ENCODE peak calls at places on chromosomes 16 and 17, in nine cellular contexts. One of them, this sample, is unnamed.

GRCh38 chr16:30041841-30042240 is 10.8 kb upstream of the TLCD3B start:
- DNase-seq in uterus: no peak
- DNase-seq in ovary: no peak
- DNase-seq in Caco-2: no peak
- DNase-seq in body of pancreas: no peak
- DNase-seq in stomach: no peak
- DNase-seq in spleen: no peak
- DNase-seq in lung: no peak
- DNase-seq in hepatocyte: no peak
- DNase-seq in this sample: peak; percentile 39

GRCh38 chr17:65220732-65221131 is 83.6 kb downstream of the RGS9 start:
- DNase-seq in ovary: no peak
- DNase-seq in uterus: no peak
- DNase-seq in stomach: no peak
- DNase-seq in hepatocyte: no peak
- DNase-seq in spleen: no peak
- DNase-seq in body of pancreas: no peak
- DNase-seq in lung: no peak
- DNase-seq in Caco-2: peak; percentile 69
- DNase-seq in this sample: peak; percentile 20

GRCh38 chr16:48816393-48816792 is 206.4 kb upstream of the N4BP1 start:
- DNase-seq in Caco-2: no peak
- DNase-seq in ovary: no peak
- DNase-seq in uterus: no peak
- DNase-seq in hepatocyte: no peak
- DNase-seq in lung: no peak
- DNase-seq in stomach: no peak
- DNase-seq in spleen: no peak
- DNase-seq in body of pancreas: no peak
- DNase-seq in this sample: no peak

GRCh38 chr16:20747030-20747816 is 5.6 kb upstream of the THUMPD1 start:
- DNase-seq in lung: no peak
- DNase-seq in body of pancreas: no peak
- DNase-seq in spleen: no peak
- DNase-seq in stomach: no peak
- DNase-seq in ovary: no peak
- DNase-seq in Caco-2: no peak
- DNase-seq in uterus: no peak
- DNase-seq in hepatocyte: no peak
- DNase-seq in this sample: no peak

GRCh38 chr17:9185688-9186289 is 164.5 kb downstream of the NTN1 start:
- DNase-seq in lung: no peak
- DNase-seq in Caco-2: no peak
- DNase-seq in uterus: no peak
- DNase-seq in stomach: no peak
- DNase-seq in ovary: no peak
- DNase-seq in body of pancreas: no peak
- DNase-seq in spleen: no peak
- DNase-seq in hepatocyte: no peak
- DNase-seq in this sample: no peak

GRCh38 chr16:30095166-30096078 is 591 bp downstream of the YPEL3 start:
- DNase-seq in hepatocyte: no peak
- DNase-seq in spleen: peak; percentile 87
- DNase-seq in ovary: peak; percentile 37
- DNase-seq in uterus: no peak
- DNase-seq in Caco-2: no peak
- DNase-seq in lung: no peak
- DNase-seq in stomach: no peak
- DNase-seq in body of pancreas: peak; percentile 41
- DNase-seq in this sample: no peak

GRCh38 chr16:58299757-58300349 is 5.0 kb upstream of the PRSS54 start:
- DNase-seq in Caco-2: no peak
- DNase-seq in ovary: no peak
- DNase-seq in hepatocyte: peak; percentile 24
- DNase-seq in stomach: peak; percentile 32
- DNase-seq in uterus: no peak
- DNase-seq in spleen: no peak
- DNase-seq in lung: no peak
- DNase-seq in body of pancreas: peak; percentile 16
- DNase-seq in this sample: peak; percentile 10

GRCh38 chr16:75096730-75097129 is 19.9 kb downstream of the LDHD start:
- DNase-seq in uterus: no peak
- DNase-seq in spleen: no peak
- DNase-seq in ovary: no peak
- DNase-seq in stomach: peak; percentile 80
- DNase-seq in lung: peak; percentile 67
- DNase-seq in Caco-2: peak; percentile 85
- DNase-seq in hepatocyte: no peak
- DNase-seq in body of pancreas: peak; percentile 82
- DNase-seq in this sample: peak; percentile 75

GRCh38 chr17:78735832-78736525 is 46.1 kb downstream of the CYTH1 start:
- DNase-seq in stomach: no peak
- DNase-seq in uterus: no peak
- DNase-seq in lung: no peak
- DNase-seq in hepatocyte: peak; percentile 82
- DNase-seq in spleen: no peak
- DNase-seq in body of pancreas: peak; percentile 55
- DNase-seq in ovary: no peak
- DNase-seq in Caco-2: peak; percentile 73
- DNase-seq in this sample: peak; percentile 92

GRCh38 chr17:45229681-45230409 is 8.2 kb downstream of the FMNL1 start:
- DNase-seq in lung: no peak
- DNase-seq in body of pancreas: no peak
- DNase-seq in Caco-2: no peak
- DNase-seq in hepatocyte: no peak
- DNase-seq in uterus: no peak
- DNase-seq in ovary: no peak
- DNase-seq in stomach: no peak
- DNase-seq in spleen: peak; percentile 85
- DNase-seq in this sample: no peak

GRCh38 chr17:4365103-4365627 is 1.3 kb downstream of the UBE2G1 start:
- DNase-seq in body of pancreas: peak; percentile 93
- DNase-seq in ovary: peak; percentile 89
- DNase-seq in stomach: peak; percentile 90
- DNase-seq in lung: peak; percentile 92
- DNase-seq in Caco-2: peak; percentile 81
- DNase-seq in hepatocyte: peak; percentile 94
- DNase-seq in uterus: peak; percentile 87
- DNase-seq in spleen: peak; percentile 97
- DNase-seq in this sample: peak; percentile 88

GRCh38 chr17:4369557-4370230 is 3.2 kb upstream of the UBE2G1 start:
- DNase-seq in spleen: peak; percentile 71
- DNase-seq in stomach: no peak
- DNase-seq in uterus: no peak
- DNase-seq in Caco-2: no peak
- DNase-seq in body of pancreas: no peak
- DNase-seq in ovary: no peak
- DNase-seq in hepatocyte: no peak
- DNase-seq in lung: no peak
- DNase-seq in this sample: no peak

GRCh38 chr17:4366312-4367063 is at the start of gene UBE2G1:
- DNase-seq in hepatocyte: peak; percentile 99
- DNase-seq in body of pancreas: peak; percentile 99
- DNase-seq in lung: peak; percentile 98
- DNase-seq in spleen: peak; percentile 100
- DNase-seq in uterus: peak; percentile 99
- DNase-seq in Caco-2: peak; percentile 95
- DNase-seq in ovary: peak; percentile 97
- DNase-seq in stomach: peak; percentile 99
- DNase-seq in this sample: peak; percentile 88

GRCh38 chr17:4365628-4366311 is 705 bp downstream of the UBE2G1 start:
- DNase-seq in lung: peak; percentile 31
- DNase-seq in stomach: no peak
- DNase-seq in ovary: peak; percentile 50
- DNase-seq in body of pancreas: peak; percentile 61
- DNase-seq in Caco-2: peak; percentile 29
- DNase-seq in spleen: peak; percentile 92
- DNase-seq in uterus: peak; percentile 47
- DNase-seq in hepatocyte: peak; percentile 77
- DNase-seq in this sample: no peak

DNA sequence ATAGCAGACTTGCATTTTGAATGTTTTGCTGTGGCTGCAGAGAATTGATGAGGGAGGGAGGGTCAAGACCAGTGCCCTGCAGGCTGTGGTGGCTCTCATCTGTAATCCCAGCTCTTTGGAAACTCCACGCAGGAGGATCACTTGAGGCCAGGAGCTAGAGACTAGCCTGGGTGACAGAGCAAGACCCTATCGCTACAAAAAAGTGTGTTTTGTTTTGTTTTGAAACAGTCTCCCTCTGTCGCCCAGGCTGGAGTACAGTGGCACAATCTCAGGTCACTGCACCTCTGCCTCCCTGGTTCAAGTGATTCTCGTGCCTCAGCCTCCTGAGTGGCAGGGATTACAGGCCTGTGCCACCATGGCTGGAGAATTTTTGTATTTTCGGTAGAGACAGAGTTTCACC is 1.9 kb upstream of the UBE2G1 start:
- DNase-seq in stomach: no peak
- DNase-seq in spleen: peak; percentile 52
- DNase-seq in hepatocyte: no peak
- DNase-seq in lung: no peak
- DNase-seq in body of pancreas: no peak
- DNase-seq in ovary: no peak
- DNase-seq in uterus: no peak
- DNase-seq in Caco-2: no peak
- DNase-seq in this sample: no peak
- TF ChIP-seq CTCF in stomach: no peak
- TF ChIP-seq CTCF in spleen: no peak
- TF ChIP-seq CTCF in hepatocyte: no peak
- TF ChIP-seq CTCF in lung: no peak
- TF ChIP-seq CTCF in body of pancreas: no peak
- TF ChIP-seq CTCF in ovary: no peak
- TF ChIP-seq CTCF in uterus: no peak
- TF ChIP-seq CTCF in Caco-2: no peak
- TF ChIP-seq CTCF in this sample: no peak

DNA sequence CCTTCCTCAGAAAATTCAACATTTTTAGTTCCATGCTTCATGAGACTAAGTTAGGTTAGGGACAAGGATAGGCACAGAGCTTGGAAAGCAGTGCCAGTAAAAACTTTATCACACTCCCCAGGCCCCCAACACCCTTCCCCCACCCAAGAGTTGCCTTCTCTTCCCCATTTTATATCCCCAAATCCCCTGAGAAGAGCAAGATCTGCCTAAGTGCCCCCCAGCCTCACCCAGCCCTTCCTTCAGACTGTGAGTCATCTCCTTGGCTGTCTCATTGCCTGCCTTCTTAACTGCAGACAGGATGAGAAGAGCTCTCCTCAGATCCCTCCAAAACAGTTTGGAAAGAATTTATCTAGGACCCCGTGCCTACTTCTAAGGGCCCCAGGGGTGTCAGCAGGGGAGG is 55.8 kb downstream of the NEUROD2 start:
- DNase-seq in lung: no peak
- DNase-seq in body of pancreas: no peak
- DNase-seq in ovary: no peak
- DNase-seq in uterus: no peak
- DNase-seq in Caco-2: no peak
- DNase-seq in stomach: no peak
- DNase-seq in hepatocyte: no peak
- DNase-seq in spleen: no peak
- DNase-seq in this sample: peak; percentile 22
- H3K36me3 ChIP-seq in lung: peaks cover 18% of the 10 kb centered on the region
- H3K36me3 ChIP-seq in body of pancreas: peaks cover 4% of the 10 kb centered on the region
- H3K36me3 ChIP-seq in ovary: no peaks in the 10 kb centered on the region
- H3K36me3 ChIP-seq in uterus: no peaks in the 10 kb centered on the region
- H3K36me3 ChIP-seq in Caco-2: no peaks in the 10 kb centered on the region
- H3K36me3 ChIP-seq in stomach: peaks cover 96% of the 10 kb centered on the region
- H3K36me3 ChIP-seq in hepatocyte: no peaks in the 10 kb centered on the region
- H3K36me3 ChIP-seq in spleen: peaks cover 100% of the 10 kb centered on the region
- H3K36me3 ChIP-seq in this sample: peaks cover 26% of the 10 kb centered on the region

DNA sequence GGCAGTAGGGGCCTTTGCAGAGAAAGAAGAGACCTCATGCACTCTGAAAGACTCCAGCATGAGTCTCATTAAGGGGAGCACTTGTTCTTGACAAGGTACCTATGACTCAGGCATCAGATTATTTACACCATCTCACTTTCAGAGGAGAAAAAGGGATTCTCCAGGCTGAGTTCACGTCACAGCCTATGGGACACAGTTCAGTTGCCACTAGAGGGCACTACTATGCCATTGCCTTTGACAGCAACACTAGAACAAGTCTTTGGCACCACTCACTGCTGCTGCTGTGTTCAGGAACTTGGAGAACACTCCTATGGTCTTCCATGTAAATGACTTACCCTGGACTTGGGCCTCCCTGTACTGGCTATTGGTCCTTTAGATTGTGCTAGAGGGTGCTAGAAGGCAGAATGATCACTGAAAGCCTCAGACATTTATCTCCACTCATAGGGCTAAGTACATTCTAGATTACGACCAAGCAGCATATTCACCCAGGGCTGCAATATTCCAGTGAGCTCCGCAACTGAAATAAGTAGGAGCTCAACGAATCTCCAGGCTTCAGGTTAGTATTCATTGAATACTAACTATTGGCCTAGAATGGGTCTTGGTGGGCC is 225.1 kb upstream of the CA10 start:
- DNase-seq in uterus: no peak
- DNase-seq in hepatocyte: peak; percentile 88
- DNase-seq in lung: peak; percentile 54
- DNase-seq in spleen: no peak
- DNase-seq in Caco-2: peak; percentile 76
- DNase-seq in stomach: peak; percentile 71
- DNase-seq in ovary: no peak
- DNase-seq in body of pancreas: peak; percentile 74
- DNase-seq in this sample: peak; percentile 71
- TF ChIP-seq CTCF in uterus: no peak
- TF ChIP-seq CTCF in hepatocyte: peak; percentile 83
- TF ChIP-seq CTCF in lung: peak; percentile 28
- TF ChIP-seq CTCF in spleen: peak; percentile 12
- TF ChIP-seq CTCF in Caco-2: peak; percentile 70
- TF ChIP-seq CTCF in stomach: peak; percentile 36
- TF ChIP-seq CTCF in ovary: no peak
- TF ChIP-seq CTCF in body of pancreas: peak; percentile 75
- TF ChIP-seq CTCF in this sample: peak; percentile 77

GRCh38 chr17:1076299-1076981 is 79.5 kb downstream of the TIMM22 start:
- DNase-seq in lung: no peak
- DNase-seq in body of pancreas: no peak
- DNase-seq in hepatocyte: no peak
- DNase-seq in spleen: peak; percentile 31
- DNase-seq in stomach: no peak
- DNase-seq in ovary: no peak
- DNase-seq in uterus: no peak
- DNase-seq in Caco-2: no peak
- DNase-seq in this sample: no peak

GRCh38 chr17:1076982-1077302 is 80.0 kb downstream of the TIMM22 start:
- DNase-seq in body of pancreas: no peak
- DNase-seq in stomach: no peak
- DNase-seq in spleen: peak; percentile 16
- DNase-seq in lung: no peak
- DNase-seq in ovary: no peak
- DNase-seq in hepatocyte: no peak
- DNase-seq in Caco-2: no peak
- DNase-seq in uterus: no peak
- DNase-seq in this sample: no peak

GRCh38 chr17:1078062-1078711 is 81.3 kb downstream of the TIMM22 start:
- DNase-seq in lung: no peak
- DNase-seq in Caco-2: no peak
- DNase-seq in body of pancreas: no peak
- DNase-seq in hepatocyte: no peak
- DNase-seq in stomach: no peak
- DNase-seq in spleen: no peak
- DNase-seq in uterus: no peak
- DNase-seq in ovary: no peak
- DNase-seq in this sample: no peak

GRCh38 chr17:1078831-1079561 is 82.1 kb downstream of the TIMM22 start:
- DNase-seq in spleen: no peak
- DNase-seq in lung: no peak
- DNase-seq in Caco-2: no peak
- DNase-seq in stomach: no peak
- DNase-seq in uterus: no peak
- DNase-seq in ovary: peak; percentile 42
- DNase-seq in body of pancreas: no peak
- DNase-seq in hepatocyte: no peak
- DNase-seq in this sample: no peak

GRCh38 chr17:1077536-1078061 is 80.7 kb downstream of the TIMM22 start:
- DNase-seq in body of pancreas: no peak
- DNase-seq in uterus: no peak
- DNase-seq in lung: no peak
- DNase-seq in ovary: no peak
- DNase-seq in Caco-2: no peak
- DNase-seq in stomach: no peak
- DNase-seq in hepatocyte: no peak
- DNase-seq in spleen: peak; percentile 32
- DNase-seq in this sample: no peak
- H3K36me3 ChIP-seq in body of pancreas: no peaks in the 10 kb centered on the region
- H3K36me3 ChIP-seq in uterus: no peaks in the 10 kb centered on the region
- H3K36me3 ChIP-seq in lung: no peaks in the 10 kb centered on the region
- H3K36me3 ChIP-seq in ovary: no peaks in the 10 kb centered on the region
- H3K36me3 ChIP-seq in Caco-2: no peaks in the 10 kb centered on the region
- H3K36me3 ChIP-seq in stomach: peaks cover 93% of the 10 kb centered on the region
- H3K36me3 ChIP-seq in hepatocyte: no peaks in the 10 kb centered on the region
- H3K36me3 ChIP-seq in spleen: peaks cover 100% of the 10 kb centered on the region
- H3K36me3 ChIP-seq in this sample: peaks cover 16% of the 10 kb centered on the region